ENCODE peak calls at places on chromosomes 11 and 22, in eight cellular contexts. Z is fibroblast of lung, E is GM06990, T is AG09309, J is epithelial cell of esophagus, V is GM20000, W is neural progenitor cell, S is brain microvascular endothelial cell. Q is an unnamed sample.

GRCh38 chr11:2883717-2884423 is 1.7 kb downstream of the CDKN1C start:
- DNase-seq in Z (no peak), E (no peak), T (no peak), J (no peak), V (no peak), W (peak; percentile 75), S (no peak), Q (no peak)

GRCh38 chr11:36333897-36334296 is 37.8 kb downstream of the PRR5L start:
- DNase-seq in Z (peak; percentile 57), E (no peak), T (no peak), J (peak; percentile 47), V (no peak), W (peak; percentile 53), S (peak; percentile 72), Q (peak; percentile 71)

GRCh38 chr11:45580399-45580798 is 85.0 kb downstream of the CHST1 start:
- DNase-seq in Z (peak; percentile 25), E (no peak), T (no peak), J (peak; percentile 25), V (no peak), W (peak; percentile 65), S (peak; percentile 45), Q (peak; percentile 49)

GRCh38 chr11:47716692-47717091 is 1.5 kb upstream of the AGBL2 start:
- DNase-seq in Z (no peak), E (no peak), T (no peak), J (peak; percentile 14), V (no peak), W (no peak), S (no peak), Q (no peak)

GRCh38 chr11:75654314-75654713 is 14.5 kb downstream of the MAP6 start:
- DNase-seq in Z (peak; percentile 90), E (no peak), T (peak; percentile 21), J (peak; percentile 78), V (peak; percentile 61), W (no peak), S (no peak), Q (peak; percentile 18)

GRCh38 chr11:45659818-45660160 is 5.6 kb downstream of the CHST1 start:
- DNase-seq in Z (no peak), E (no peak), T (no peak), J (no peak), V (no peak), W (no peak), S (no peak), Q (no peak)

GRCh38 chr11:19080579-19080993 is 20.1 kb upstream of the MRGPRX2 start:
- DNase-seq in Z (peak; percentile 94), E (no peak), T (peak; percentile 32), J (peak; percentile 86), V (no peak), W (no peak), S (no peak), Q (peak; percentile 60)

GRCh38 chr11:2780850-2781412 is 81.1 kb upstream of the KCNQ1OT1 start:
- DNase-seq in Z (no peak), E (no peak), T (no peak), J (no peak), V (no peak), W (no peak), S (no peak), Q (no peak)

GRCh38 chr11:32829680-32830412 is at the start of gene PRRG4:
- DNase-seq in Z (peak; percentile 53), E (peak; percentile 80), T (no peak), J (peak; percentile 91), V (peak; percentile 88), W (peak; percentile 82), S (no peak), Q (peak; percentile 77)

GRCh38 chr22:24146190-24146616 is 35.1 kb upstream of the SUSD2 start:
- DNase-seq in Z (peak; percentile 58), E (no peak), T (peak; percentile 53), J (peak; percentile 45), V (peak; percentile 81), W (peak; percentile 26), S (peak; percentile 15), Q (peak; percentile 50)

GRCh38 chr11:121385693-121386092 is 66.4 kb upstream of the SORL1 start:
- DNase-seq in Z (no peak), E (no peak), T (no peak), J (no peak), V (no peak), W (no peak), S (no peak), Q (no peak)

GRCh38 chr11:75635009-75635909 is 33.6 kb downstream of the MAP6 start:
- DNase-seq in Z (peak; percentile 54), E (no peak), T (no peak), J (peak; percentile 37), V (no peak), W (peak; percentile 14), S (peak; percentile 35), Q (no peak)

GRCh38 chr11:134858783-134859480 is 446.9 kb upstream of the B3GAT1 start:
- DNase-seq in Z (no peak), E (no peak), T (no peak), J (no peak), V (no peak), W (no peak), S (no peak), Q (no peak)

GRCh38 chr11:20125927-20126326 is 34.3 kb downstream of the DBX1 start:
- DNase-seq in Z (peak; percentile 88), E (no peak), T (no peak), J (peak; percentile 67), V (no peak), W (no peak), S (peak; percentile 11), Q (peak; percentile 69)

GRCh38 chr11:13249992-13250391 is 27.6 kb upstream of the BMAL1 start:
- DNase-seq in Z (no peak), E (no peak), T (no peak), J (peak; percentile 45), V (no peak), W (peak; percentile 20), S (no peak), Q (peak; percentile 36)
- TF ChIP-seq CTCF in Z (no peak), E (no peak), T (peak; percentile 32), J (peak; percentile 58), V (peak; percentile 11), W (peak; percentile 27), S (peak; percentile 68), Q (peak; percentile 52)

GRCh38 chr22:47408409-47408808 is 646.0 kb downstream of the TBC1D22A start:
- DNase-seq in Z (no peak), E (no peak), T (no peak), J (no peak), V (no peak), W (no peak), S (no peak), Q (peak; percentile 2)
- TF ChIP-seq CTCF in Z (no peak), E (no peak), T (no peak), J (no peak), V (no peak), W (no peak), S (no peak), Q (peak; percentile 37)

GRCh38 chr11:79440451-79441158 is at the start of gene TENM4:
- DNase-seq in Z (peak; percentile 95), E (peak; percentile 52), T (peak; percentile 50), J (peak; percentile 82), V (peak; percentile 54), W (peak; percentile 83), S (no peak), Q (peak; percentile 61)
- TF ChIP-seq CTCF in Z (peak; percentile 9), E (peak; percentile 2), T (no peak), J (no peak), V (no peak), W (peak; percentile 55), S (peak; percentile 19), Q (peak; percentile 37)

GRCh38 chr11:69265911-69266510 is 27.9 kb upstream of the MYEOV start:
- DNase-seq in Z (no peak), E (no peak), T (no peak), J (no peak), V (no peak), W (no peak), S (no peak), Q (no peak)

GRCh38 chr11:69263736-69264052 is 30.3 kb upstream of the MYEOV start:
- DNase-seq in Z (no peak), E (no peak), T (no peak), J (no peak), V (no peak), W (no peak), S (no peak), Q (no peak)

GRCh38 chr11:69262918-69263735 is 30.8 kb upstream of the MYEOV start:
- DNase-seq in Z (no peak), E (no peak), T (no peak), J (no peak), V (no peak), W (no peak), S (no peak), Q (no peak)

GRCh38 chr11:69265210-69265609 is 28.7 kb upstream of the MYEOV start:
- DNase-seq in Z (no peak), E (no peak), T (no peak), J (no peak), V (no peak), W (no peak), S (no peak), Q (no peak)

GRCh38 chr11:69264486-69264885 is 29.5 kb upstream of the MYEOV start:
- DNase-seq in Z (no peak), E (no peak), T (no peak), J (no peak), V (no peak), W (no peak), S (no peak), Q (no peak)
- TF ChIP-seq CTCF in Z (no peak), E (no peak), T (no peak), J (no peak), V (no peak), W (no peak), S (no peak), Q (no peak)

DNA sequence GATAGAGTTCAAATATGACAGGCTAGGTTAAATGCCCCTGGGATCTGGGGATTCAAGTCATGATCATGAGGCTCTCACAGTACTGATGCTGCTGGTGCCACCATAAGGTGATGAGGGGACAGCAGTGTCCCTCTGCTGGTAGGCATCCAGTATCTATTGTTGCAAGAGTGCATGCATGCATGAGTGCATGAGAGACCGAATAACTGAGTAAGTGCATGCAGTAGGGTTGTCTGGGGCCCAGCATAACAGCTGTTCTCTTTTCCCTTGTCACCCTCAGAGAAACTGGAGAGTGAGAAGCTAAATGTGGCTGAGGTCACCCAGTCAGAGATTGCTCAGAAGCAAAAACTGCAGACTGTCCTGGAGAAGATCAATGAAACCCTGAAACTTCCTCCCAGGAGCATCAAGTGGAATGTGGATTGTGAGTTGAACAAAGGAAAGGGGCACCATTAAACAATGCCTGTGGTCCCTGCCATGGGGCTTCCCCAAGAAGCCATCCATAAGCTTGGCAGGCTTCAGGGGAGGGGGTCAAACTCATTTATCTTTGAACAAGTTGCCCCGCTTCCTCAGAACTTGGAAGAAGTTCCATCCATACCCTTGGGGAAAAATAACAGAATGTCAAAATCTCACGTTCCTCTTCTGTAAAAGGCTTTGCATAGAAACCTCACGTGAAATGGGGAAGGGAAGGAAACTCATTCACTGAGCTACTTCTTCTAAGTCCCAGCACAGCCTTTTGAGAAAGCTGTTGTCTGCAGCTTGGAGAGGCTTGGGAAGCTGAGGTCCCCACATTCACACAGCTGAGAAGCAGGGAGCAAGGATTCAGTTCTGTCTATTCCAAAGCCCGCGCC is 119.0 kb downstream of the PARVA start:
- DNase-seq in Z (peak; percentile 32), E (no peak), T (no peak), J (no peak), V (no peak), W (peak; percentile 43), S (no peak), Q (no peak)
- TF ChIP-seq CTCF in Z (no peak), E (no peak), T (peak; percentile 13), J (peak; percentile 22), V (no peak), W (peak; percentile 42), S (peak; percentile 48), Q (no peak)

GRCh38 chr11:31340903-31341572 is 28.5 kb downstream of the DCDC1 start:
- DNase-seq in Z (peak; percentile 27), E (no peak), T (no peak), J (peak; percentile 52), V (peak; percentile 17), W (peak; percentile 49), S (peak; percentile 23), Q (peak; percentile 52)
- TF ChIP-seq CTCF in Z (peak; percentile 64), E (peak; percentile 79), T (peak; percentile 66), J (peak; percentile 71), V (peak; percentile 55), W (peak; percentile 68), S (peak; percentile 80), Q (peak; percentile 47)

Q was measured in MCF 10A.